ENCODE peak calls at places on chromosomes 12 and 14, in four cellular contexts. O is tibial nerve, T is hepatocyte, F is heart left ventricle. M is an unnamed sample.

GRCh38 chr12:913919-914718 is 35.4 kb downstream of the RAD52 start:
- DNase-seq in O (no peak), F (no peak), T (no peak), M (no peak)

GRCh38 chr14:72560331-72560730 is 333.6 kb downstream of the DPF3 start:
- DNase-seq in O (no peak), T (no peak), F (peak), M (no peak)

GRCh38 chr14:98835051-98835824 is 436.8 kb downstream of the BCL11B start:
- DNase-seq in O (no peak), T (no peak), F (no peak), M (no peak)

GRCh38 chr12:121288158-121288848 is 8.2 kb downstream of the CAMKK2 start:
- DNase-seq in F (no peak), T (no peak), O (no peak), M (peak)

GRCh38 chr12:31324845-31325523 is 966 bp downstream of the SINHCAF start:
- DNase-seq in T (peak), O (peak), F (peak), M (peak)

GRCh38 chr12:32686340-32686739 is 7.2 kb downstream of the DNM1L start:
- DNase-seq in F (no peak), O (no peak), T (no peak), M (no peak)

GRCh38 chr12:66694666-66695065 is 15.8 kb upstream of the GRIP1 start:
- DNase-seq in T (no peak), O (no peak), F (no peak), M (no peak)

GRCh38 chr12:101759396-101760047 is 20.3 kb upstream of the SYCP3 start:
- DNase-seq in T (peak), F (no peak), O (no peak), M (no peak)

GRCh38 chr12:64258576-64258975 is 36.5 kb upstream of the KICS2 start:
- DNase-seq in F (no peak), T (no peak), O (no peak), M (no peak)

DNA sequence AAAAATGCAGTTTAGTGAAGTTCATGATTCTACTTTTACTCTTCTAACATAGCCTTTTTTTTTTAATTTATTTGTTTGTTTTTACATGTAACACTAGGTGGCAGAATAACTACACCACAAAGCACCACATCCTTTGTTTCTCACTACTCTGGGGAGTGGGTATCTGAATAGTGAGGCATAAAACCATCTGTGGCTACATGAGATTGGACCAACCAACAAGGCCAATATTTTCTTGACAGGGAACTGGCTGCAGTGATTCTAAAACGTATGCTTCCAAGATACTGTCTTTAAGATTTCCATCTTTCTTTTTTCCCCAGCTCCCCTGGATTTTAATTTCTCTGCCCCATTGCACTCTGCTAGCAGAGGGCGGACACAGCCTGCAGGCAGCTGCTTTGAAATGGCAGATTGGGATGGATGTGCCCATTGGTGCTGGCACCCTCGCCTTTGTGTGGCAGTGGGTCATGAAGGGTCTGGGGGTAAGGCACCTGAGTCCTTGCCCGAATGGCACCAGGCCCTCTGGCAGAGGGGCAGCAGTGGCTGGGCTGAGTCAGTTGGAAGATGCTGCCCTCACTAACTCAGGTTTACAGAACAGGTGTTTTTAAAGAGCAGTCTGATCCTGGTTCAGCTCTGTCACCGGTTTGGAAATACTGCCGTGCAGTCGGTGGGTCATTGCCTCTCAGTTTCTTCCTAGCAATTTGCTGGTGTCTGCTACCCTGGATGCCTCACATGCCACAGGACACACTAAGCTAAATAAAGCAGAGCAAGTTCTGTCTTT is 429.1 kb downstream of the RAD51B start:
- DNase-seq in T (peak), O (no peak), F (peak), M (no peak)
- H3K27ac ChIP-seq in T (peak), O (no peak), F (peak), M (peak)

DNA sequence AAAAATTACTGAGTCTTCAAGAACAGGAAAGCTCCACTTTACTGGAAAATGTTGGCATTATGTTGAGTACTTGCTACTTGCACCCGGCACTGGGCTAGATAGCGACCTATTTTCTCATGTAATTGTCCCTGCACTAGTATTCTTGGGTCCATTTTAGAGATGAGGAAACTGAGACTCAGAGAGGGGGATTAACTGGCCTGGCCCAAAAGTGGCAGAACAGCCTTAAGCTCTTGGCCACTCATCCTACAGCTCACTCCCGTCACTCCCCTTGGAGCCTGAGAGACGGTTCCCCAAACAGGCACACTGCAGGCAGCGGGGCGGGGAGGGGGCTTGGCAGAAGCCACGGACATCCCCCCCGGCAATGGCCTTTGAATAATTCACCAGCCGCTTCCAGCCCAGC is 113.9 kb downstream of the SCARB1 start:
- DNase-seq in F (no peak), O (no peak), T (no peak), M (no peak)
- H3K27ac ChIP-seq in F (no peak), O (no peak), T (no peak), M (no peak)

GRCh38 chr12:104682790-104683279 is 226.1 kb downstream of the CHST11 start:
- DNase-seq in O (no peak), T (no peak), F (no peak), M (no peak)

GRCh38 chr12:104677441-104678089 is 220.8 kb downstream of the CHST11 start:
- DNase-seq in O (no peak), F (no peak), T (no peak), M (no peak)

GRCh38 chr12:104680070-104680469 is 223.3 kb downstream of the CHST11 start:
- DNase-seq in F (no peak), O (no peak), T (no peak), M (no peak)

GRCh38 chr12:104681012-104681690 is 224.4 kb downstream of the CHST11 start:
- DNase-seq in O (no peak), T (no peak), F (no peak), M (no peak)

GRCh38 chr12:104680506-104680905 is 223.8 kb downstream of the CHST11 start:
- DNase-seq in F (no peak), T (no peak), O (no peak), M (no peak)
- H3K27ac ChIP-seq in F (no peak), T (no peak), O (no peak), M (no peak)

GRCh38 chr14:63088865-63089264 is 43.6 kb upstream of the KCNH5 start:
- DNase-seq in F (no peak), O (no peak), T (no peak), M (no peak)
- H3K27ac ChIP-seq in F (no peak), O (no peak), T (no peak), M (no peak)

GRCh38 chr14:77035267-77035666 is 6.8 kb upstream of the IRF2BPL start:
- DNase-seq in T (no peak), F (no peak), O (no peak), M (no peak)
- H3K27ac ChIP-seq in T (no peak), F (peak), O (no peak), M (no peak)

DNA sequence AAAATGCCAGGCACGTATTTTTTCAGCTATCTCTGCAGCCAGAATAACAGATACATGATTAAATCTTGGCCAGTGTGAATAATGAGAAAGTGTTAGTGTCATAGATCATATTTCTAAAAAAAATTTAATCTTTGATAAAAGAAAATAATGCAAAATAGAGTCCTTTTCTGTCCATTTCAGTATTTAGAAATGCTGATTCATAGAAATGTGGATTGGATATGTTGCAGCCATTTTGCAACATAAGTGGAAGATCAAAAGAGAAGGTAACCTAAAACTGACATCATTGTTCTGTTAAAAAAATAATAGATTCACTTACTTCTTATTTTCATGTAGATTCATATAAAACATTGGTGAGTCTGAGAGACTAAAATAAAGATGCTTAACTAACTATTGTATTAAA is 1010.3 kb downstream of the LRFN5 start:
- DNase-seq in T (no peak), F (no peak), O (no peak), M (no peak)
- H3K27ac ChIP-seq in T (no peak), F (no peak), O (no peak), M (no peak)